ENCODE peak calls at places on chromosomes 11 and 22, in nine cellular contexts. B is brain microvascular endothelial cell, W is Peyer's patch, S is endodermal cell, A is testis, F is upper lobe of right lung, G is neural progenitor cell, Z is NT2/D1, X is lung. K is an unnamed sample. For H3K36me3, the result is how much of the 10 kb centered on the place peaks cover.

GRCh38 chr11:10108901-10109665 is 184.9 kb downstream of the SBF2 start:
- DNase-seq in Z (no peak), G (no peak), S (no peak), W (no peak), X (no peak), B (no peak), F (no peak), A (peak), K (no peak)

GRCh38 chr22:35645646-35646045 is 2.6 kb upstream of the APOL6 start:
- DNase-seq in F (no peak), S (no peak), G (no peak), A (no peak), W (no peak), X (no peak), B (no peak), Z (no peak), K (no peak)

GRCh38 chr22:35661377-35661937 is 13.2 kb downstream of the APOL6 start:
- DNase-seq in G (no peak), X (no peak), Z (no peak), B (peak), A (no peak), W (no peak), S (no peak), F (no peak), K (no peak)

GRCh38 chr11:111426615-111427014 is 47.5 kb upstream of the POU2AF1 start:
- DNase-seq in G (no peak), F (no peak), S (peak), A (no peak), X (no peak), W (no peak), Z (no peak), B (no peak), K (no peak)

GRCh38 chr22:37968452-37969251 is 15.2 kb downstream of the POLR2F start:
- DNase-seq in A (no peak), F (no peak), G (no peak), W (no peak), B (no peak), S (no peak), X (no peak), Z (no peak), K (no peak)

GRCh38 chr11:84865257-84865656 is 761.9 kb downstream of the DLG2 start:
- DNase-seq in G (no peak), X (no peak), S (no peak), B (no peak), Z (no peak), W (no peak), F (no peak), A (no peak), K (no peak)

GRCh38 chr11:61917357-61918109 is at the start of gene RAB3IL1:
- DNase-seq in A (peak), Z (peak), X (no peak), B (no peak), S (peak), F (peak), G (peak), W (no peak), K (peak)

GRCh38 chr11:75597636-75598035 is 35.6 kb downstream of the SERPINH1 start:
- DNase-seq in X (no peak), F (no peak), A (no peak), Z (peak), B (peak), W (no peak), S (peak), G (peak), K (no peak)

GRCh38 chr11:35145249-35145648 is 6.3 kb downstream of the CD44 start:
- DNase-seq in G (no peak), F (no peak), A (no peak), S (no peak), Z (no peak), W (peak), X (no peak), B (peak), K (no peak)

GRCh38 chr22:44931766-44932165 is 78.0 kb downstream of the PHF21B start:
- DNase-seq in A (no peak), X (no peak), G (no peak), Z (no peak), B (no peak), W (no peak), S (no peak), F (no peak), K (no peak)

GRCh38 chr11:70474710-70475109 is 76.4 kb downstream of the CTTN start:
- DNase-seq in G (no peak), Z (no peak), B (no peak), S (no peak), X (no peak), F (peak), W (no peak), A (no peak), K (no peak)

GRCh38 chr11:75214411-75214821 is 26.2 kb upstream of the TPBGL start:
- DNase-seq in X (peak), W (peak), F (peak), A (peak), Z (peak), S (peak), B (peak), G (peak), K (peak)

GRCh38 chr11:86469491-86470388 is 95.1 kb downstream of the CCDC81 start:
- DNase-seq in F (no peak), Z (no peak), B (no peak), S (no peak), G (no peak), X (no peak), A (peak), W (no peak), K (no peak)

GRCh38 chr11:76700177-76701100 is 29.9 kb upstream of the LRRC32 start:
- DNase-seq in S (no peak), F (no peak), X (peak), G (no peak), B (peak), A (no peak), W (no peak), Z (no peak), K (no peak)

GRCh38 chr11:60912223-60912850 is 1.6 kb upstream of the TMEM109 start:
- DNase-seq in X (no peak), W (no peak), S (no peak), A (no peak), B (no peak), F (no peak), G (peak), Z (no peak), K (no peak)

GRCh38 chr11:78526497-78527146 is 48.0 kb downstream of the NARS2 start:
- DNase-seq in S (no peak), B (no peak), A (no peak), G (no peak), F (no peak), Z (no peak), X (no peak), W (no peak), K (no peak)

GRCh38 chr11:102414559-102414958 is 38.0 kb downstream of the TMEM123 start:
- DNase-seq in B (no peak), X (no peak), F (no peak), S (no peak), A (no peak), Z (no peak), G (no peak), W (no peak), K (no peak)

GRCh38 chr11:43574949-43575915 is 105.3 kb upstream of the HSD17B12 start:
- DNase-seq in A (peak), Z (no peak), F (no peak), X (no peak), G (peak), S (peak), W (no peak), B (peak), K (peak)

GRCh38 chr22:46088541-46089311 is 61.6 kb upstream of the PPARA start:
- DNase-seq in A (no peak), Z (no peak), F (peak), B (peak), X (no peak), S (no peak), W (no peak), G (no peak), K (peak)

GRCh38 chr11:130478204-130478701 is 29.8 kb downstream of the ADAMTS15 start:
- DNase-seq in B (peak), A (peak), Z (peak), X (peak), S (peak), F (no peak), G (peak), W (peak), K (peak)

GRCh38 chr11:120546312-120547205 is 35.0 kb downstream of the GRIK4 start:
- DNase-seq in B (peak), S (peak), A (no peak), W (peak), F (no peak), G (peak), X (peak), Z (no peak), K (no peak)

GRCh38 chr11:111308140-111308539 is 9.8 kb downstream of the POU2AF3 start:
- DNase-seq in B (no peak), S (no peak), Z (no peak), F (no peak), G (no peak), X (peak), W (no peak), A (no peak), K (no peak)

GRCh38 chr22:24390576-24390975 is 36.8 kb upstream of the ADORA2A start:
- DNase-seq in X (no peak), B (peak), F (no peak), A (peak), W (no peak), Z (no peak), G (no peak), S (no peak), K (peak)

GRCh38 chr11:56816259-56816658 is 67.8 kb upstream of the OR9G4 start:
- DNase-seq in W (no peak), F (no peak), G (no peak), S (no peak), A (no peak), Z (no peak), B (no peak), X (no peak), K (no peak)

GRCh38 chr11:67439321-67440228 is 2.1 kb upstream of the PTPRCAP start:
- DNase-seq in F (no peak), S (peak), A (no peak), Z (no peak), X (no peak), G (no peak), B (no peak), W (peak), K (no peak)

GRCh38 chr11:109939176-109939810 is 153.9 kb upstream of the ZC3H12C start:
- DNase-seq in A (peak), G (peak), S (peak), B (peak), X (peak), Z (peak), F (no peak), W (no peak), K (no peak)

GRCh38 chr11:121572581-121573059 is 119.9 kb upstream of the SORL1-AS1 start:
- DNase-seq in S (no peak), X (no peak), W (no peak), G (no peak), F (no peak), A (no peak), Z (no peak), B (no peak), K (no peak)

GRCh38 chr22:45686004-45686403 is 14.4 kb downstream of the ATXN10 start:
- DNase-seq in G (no peak), F (no peak), Z (no peak), S (no peak), X (no peak), B (peak), W (no peak), A (peak), K (no peak)

GRCh38 chr11:2791139-2791520 is 91.3 kb upstream of the KCNQ1OT1 start:
- DNase-seq in S (peak), F (peak), Z (no peak), X (no peak), A (no peak), W (no peak), G (no peak), B (no peak), K (peak)
- H3K36me3 ChIP-seq in S (under half), F (under half), Z (under half), X (under half), A (under half), W (under half), G (under half), B (under half), K (under half)

GRCh38 chr11:33709471-33709870 is 8.8 kb upstream of the C11orf91 start:
- DNase-seq in G (no peak), S (no peak), W (no peak), Z (no peak), F (no peak), X (no peak), B (no peak), A (no peak), K (no peak)

GRCh38 chr11:33713162-33713913 is 12.7 kb upstream of the C11orf91 start:
- DNase-seq in B (no peak), F (no peak), G (no peak), W (no peak), A (no peak), Z (no peak), X (no peak), S (no peak), K (no peak)

GRCh38 chr11:33713914-33714398 is 13.3 kb upstream of the C11orf91 start:
- DNase-seq in Z (no peak), B (no peak), F (no peak), A (no peak), G (no peak), W (no peak), X (no peak), S (no peak), K (no peak)

GRCh38 chr11:33708970-33709369 is 8.3 kb upstream of the C11orf91 start:
- DNase-seq in W (no peak), A (no peak), G (no peak), Z (no peak), B (no peak), X (no peak), S (no peak), F (no peak), K (no peak)

GRCh38 chr11:33712436-33712835 is 11.8 kb upstream of the C11orf91 start:
- DNase-seq in F (no peak), X (no peak), A (no peak), Z (no peak), B (no peak), W (no peak), G (no peak), S (no peak), K (no peak)
- H3K36me3 ChIP-seq in F (half or more), X (under half), A (under half), Z (under half), B (half or more), W (under half), G (under half), S (half or more), K (under half)

DNA sequence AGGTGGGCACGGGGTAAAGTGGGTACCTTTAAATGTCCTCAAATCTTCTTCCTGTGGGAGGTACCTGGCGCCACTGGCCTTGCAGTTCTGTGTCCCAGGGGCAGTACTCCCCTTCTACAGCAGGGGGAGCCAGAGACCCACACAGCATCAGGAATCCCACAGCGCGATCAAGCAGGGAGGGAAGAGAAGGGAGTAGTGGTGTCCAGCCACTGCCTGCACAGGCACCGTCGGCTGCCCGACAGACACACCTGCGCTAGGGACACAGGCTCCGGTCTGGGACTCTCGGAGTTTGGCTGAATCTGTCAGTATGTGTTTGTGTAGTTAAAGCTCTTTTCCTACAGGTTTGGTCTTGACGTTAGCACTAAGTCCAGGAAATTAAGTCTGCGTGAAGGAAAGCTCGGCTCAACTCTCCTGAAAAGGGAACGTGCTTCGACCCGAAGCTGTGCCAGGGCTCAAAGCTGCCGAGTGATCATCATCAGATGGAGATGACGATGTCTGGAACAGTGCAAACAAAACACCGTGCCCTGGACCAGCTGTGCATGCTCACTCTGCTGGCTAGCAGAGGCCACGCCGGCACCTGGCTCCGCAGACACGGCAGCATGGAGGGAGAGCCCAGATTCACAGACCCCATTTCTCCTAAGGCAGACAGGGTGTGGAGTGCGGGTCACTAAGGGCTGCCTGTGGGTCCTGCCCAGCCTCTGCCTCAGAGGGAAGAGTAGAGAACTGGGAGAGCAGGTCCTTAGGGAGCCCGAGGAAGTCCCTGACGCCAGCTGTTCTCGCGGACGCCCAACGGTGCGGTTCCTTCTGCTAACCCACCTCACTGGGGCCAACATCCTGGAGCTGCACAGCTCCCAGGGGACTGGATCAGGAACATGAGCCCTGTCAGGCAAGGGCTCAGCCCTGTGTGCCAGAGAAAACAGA is 56.0 kb upstream of the BID start:
- DNase-seq in W (peak), S (peak), G (peak), Z (peak), A (peak), F (peak), B (peak), X (peak), K (peak)
- H3K36me3 ChIP-seq in W (under half), S (under half), G (under half), Z (half or more), A (under half), F (under half), B (under half), X (under half), K (under half)

DNA sequence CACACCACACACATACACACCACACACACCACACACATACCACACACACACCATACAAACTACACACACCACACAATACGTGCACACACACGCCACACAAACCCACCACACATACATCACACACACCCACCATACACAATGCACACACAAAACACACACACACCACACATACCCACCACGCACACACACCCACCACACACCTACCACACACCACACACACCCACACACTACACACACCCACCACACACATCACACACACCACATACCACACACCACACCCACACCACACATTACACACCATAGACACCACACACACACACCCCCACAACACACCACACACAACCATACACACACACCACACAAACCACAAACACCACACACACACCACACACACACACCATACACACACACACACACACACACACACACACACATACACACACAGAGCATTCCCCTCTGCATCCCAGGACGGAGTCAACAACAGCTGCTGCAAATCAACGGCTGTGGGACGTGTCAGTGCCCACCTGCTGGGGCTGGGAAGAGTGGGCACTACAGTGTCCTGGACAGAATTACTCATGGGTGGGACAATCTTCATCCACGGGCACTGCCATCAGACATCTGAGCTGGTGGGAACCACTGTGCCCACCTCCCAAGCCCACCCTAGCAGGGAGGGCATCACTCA is 8.5 kb downstream of the TP53I11 start:
- DNase-seq in F (no peak), X (no peak), B (no peak), W (no peak), G (no peak), A (no peak), S (no peak), Z (no peak), K (no peak)
- H3K36me3 ChIP-seq in F (under half), X (under half), B (under half), W (under half), G (under half), A (under half), S (half or more), Z (under half), K (under half)

GRCh38 chr11:18524248-18524647 is 2.5 kb downstream of the TSG101 start:
- DNase-seq in B (no peak), W (no peak), Z (no peak), X (no peak), F (no peak), A (no peak), G (no peak), S (no peak), K (no peak)
- H3K36me3 ChIP-seq in B (under half), W (under half), Z (under half), X (under half), F (under half), A (under half), G (under half), S (under half), K (under half)

DNA sequence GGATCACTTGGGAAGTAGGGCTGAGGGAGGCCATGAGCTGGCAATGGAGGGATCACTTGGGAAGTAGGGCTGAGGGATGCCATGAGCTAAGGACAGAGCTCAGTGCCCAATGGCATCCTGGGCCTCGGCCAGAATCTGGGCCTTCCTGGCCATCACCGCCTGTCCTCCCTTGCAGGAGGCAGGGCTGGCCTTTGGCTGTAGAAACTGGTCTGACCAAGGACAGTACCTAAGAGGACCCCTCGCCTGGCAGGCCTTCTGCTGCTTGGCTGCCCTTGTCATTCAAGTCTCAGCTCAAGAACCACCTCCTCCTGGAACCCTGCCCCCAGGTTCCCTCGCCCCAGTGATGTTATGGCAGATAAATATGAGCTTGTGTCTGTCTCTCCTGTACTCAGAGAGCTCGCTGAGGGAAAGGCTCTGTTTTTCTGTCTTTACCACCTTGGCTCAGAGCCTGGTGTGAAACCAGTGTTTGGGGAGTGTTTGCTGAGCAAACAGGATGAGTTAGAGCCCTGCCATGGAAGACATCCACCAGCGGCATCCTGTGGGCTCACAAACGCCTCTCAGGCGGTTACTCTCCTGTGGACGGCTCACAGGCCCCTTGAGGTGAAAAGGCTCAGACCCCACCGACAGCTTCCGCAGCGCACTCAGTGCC is 19.3 kb upstream of the RASL10A start:
- DNase-seq in F (no peak), Z (no peak), A (no peak), B (no peak), G (no peak), X (no peak), S (no peak), W (no peak), K (no peak)
- H3K36me3 ChIP-seq in F (half or more), Z (half or more), A (under half), B (under half), G (under half), X (half or more), S (half or more), W (half or more), K (half or more)

DNA sequence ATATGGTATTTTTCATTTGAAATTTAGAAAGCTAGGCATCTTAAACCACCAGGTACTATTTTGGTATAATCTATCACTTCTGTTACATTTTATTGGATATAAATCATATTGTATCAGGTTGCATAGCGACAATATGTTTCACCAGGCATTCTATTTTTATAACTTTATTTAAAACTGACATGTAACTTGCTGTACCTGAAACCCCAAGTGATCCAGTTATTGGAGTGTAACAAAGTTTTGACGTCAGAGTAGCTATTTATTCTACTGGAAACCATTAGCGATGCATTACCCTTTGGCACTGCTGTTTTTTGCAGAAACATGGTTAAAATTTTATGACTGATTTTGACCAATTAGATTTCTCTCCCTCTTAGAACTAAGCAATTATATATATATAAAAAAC is 160.7 kb downstream of the METTL15 start:
- DNase-seq in G (no peak), B (no peak), W (no peak), Z (no peak), A (no peak), X (no peak), F (no peak), S (no peak), K (no peak)
- H3K36me3 ChIP-seq in G (under half), B (under half), W (under half), Z (under half), A (under half), X (under half), F (under half), S (under half), K (under half)